ENCODE peak calls at places on chromosomes 11 and 22, in seven cellular contexts. X is HFF-Myc; M is adrenal gland; G is colonic mucosa; D is activated CD4-positive, CD25-positive, alpha-beta regulatory T cell; L is Kasumi-1; F is non-pigmented ciliary epithelial cell. Q is an unnamed sample.

GRCh38 chr22:31079095-31079642 is 1.9 kb upstream of the SMTN start:
- DNase-seq in X (no peak), M (no peak), G (peak; percentile 86), D (no peak), L (no peak), F (no peak), Q (no peak)

GRCh38 chr11:92383430-92383829 is 158.8 kb downstream of the FAT3 start:
- DNase-seq in X (peak; percentile 46), M (no peak), G (no peak), D (no peak), L (no peak), F (no peak), Q (no peak)

GRCh38 chr11:86816251-86816726 is 15.9 kb downstream of the PRSS23 start:
- DNase-seq in X (peak; percentile 63), M (no peak), G (no peak), D (no peak), L (no peak), F (peak; percentile 37), Q (no peak)

GRCh38 chr22:29205260-29205597 is 467 bp upstream of the EMID1 start:
- DNase-seq in X (no peak), M (no peak), G (no peak), D (no peak), L (no peak), F (no peak), Q (no peak)

GRCh38 chr11:108097179-108097578 is 24.2 kb upstream of the ACAT1 start:
- DNase-seq in X (no peak), M (no peak), G (no peak), D (no peak), L (no peak), F (no peak), Q (no peak)

GRCh38 chr11:3626250-3626960 is 15.4 kb downstream of the ART5 start:
- DNase-seq in X (no peak), M (peak; percentile 73), G (peak; percentile 24), D (no peak), L (peak; percentile 94), F (no peak), Q (peak; percentile 80)

GRCh38 chr22:24093855-24094254 is 82.8 kb downstream of the CABIN1 start:
- DNase-seq in X (no peak), M (no peak), G (no peak), D (no peak), L (no peak), F (no peak), Q (no peak)

GRCh38 chr11:44727114-44727372 is 281 bp downstream of the TSPAN18 start:
- DNase-seq in X (no peak), M (no peak), G (no peak), D (no peak), L (no peak), F (no peak), Q (no peak)

GRCh38 chr11:17014774-17015638 is 792 bp upstream of the PLEKHA7 start:
- DNase-seq in X (no peak), M (no peak), G (peak; percentile 69), D (no peak), L (peak; percentile 26), F (peak; percentile 24), Q (no peak)

GRCh38 chr22:19970479-19971275 is 29.1 kb upstream of the TXNRD2 start:
- DNase-seq in X (no peak), M (peak; percentile 89), G (peak; percentile 69), D (peak; percentile 80), L (peak; percentile 71), F (no peak), Q (no peak)

Q was measured in KG1.